ENCODE peak calls at places on chromosomes 3 and 15, in six cellular contexts. One of them, this sample, is unnamed.

GRCh38 chr3:82163907-82164520 is 402.6 kb upstream of the GBE1 start:
- DNase-seq in sigmoid colon: no peak
- DNase-seq in HFFc6: peak; percentile 11
- DNase-seq in A673: peak; percentile 42
- DNase-seq in AG09309: no peak
- DNase-seq in left cardiac atrium: no peak
- DNase-seq in this sample: no peak

GRCh38 chr3:114171677-114172076 is 7.2 kb downstream of the DRD3 start:
- DNase-seq in sigmoid colon: no peak
- DNase-seq in HFFc6: no peak
- DNase-seq in A673: no peak
- DNase-seq in AG09309: no peak
- DNase-seq in left cardiac atrium: no peak
- DNase-seq in this sample: no peak

GRCh38 chr3:42276419-42277132 is 10.6 kb upstream of the CCK start:
- DNase-seq in sigmoid colon: no peak
- DNase-seq in HFFc6: no peak
- DNase-seq in A673: no peak
- DNase-seq in AG09309: no peak
- DNase-seq in left cardiac atrium: no peak
- DNase-seq in this sample: no peak

GRCh38 chr3:178709047-178709446 is 172.8 kb downstream of the KCNMB2 start:
- DNase-seq in sigmoid colon: no peak
- DNase-seq in HFFc6: no peak
- DNase-seq in A673: no peak
- DNase-seq in AG09309: no peak
- DNase-seq in left cardiac atrium: no peak
- DNase-seq in this sample: no peak

GRCh38 chr15:87762110-87762509 is 494.4 kb downstream of the NTRK3 start:
- DNase-seq in sigmoid colon: no peak
- DNase-seq in HFFc6: no peak
- DNase-seq in A673: no peak
- DNase-seq in AG09309: no peak
- DNase-seq in left cardiac atrium: no peak
- DNase-seq in this sample: no peak

GRCh38 chr3:178455966-178456365 is 80.3 kb upstream of the KCNMB2 start:
- DNase-seq in sigmoid colon: no peak
- DNase-seq in HFFc6: no peak
- DNase-seq in A673: peak; percentile 59
- DNase-seq in AG09309: no peak
- DNase-seq in left cardiac atrium: no peak
- DNase-seq in this sample: no peak

GRCh38 chr3:123559040-123559861 is 25.6 kb downstream of the HACD2 start:
- DNase-seq in sigmoid colon: no peak
- DNase-seq in HFFc6: peak; percentile 41
- DNase-seq in A673: peak; percentile 67
- DNase-seq in AG09309: no peak
- DNase-seq in left cardiac atrium: no peak
- DNase-seq in this sample: peak; percentile 31

GRCh38 chr3:23648965-23649328 is 156.8 kb upstream of the UBE2E1 start:
- DNase-seq in sigmoid colon: no peak
- DNase-seq in HFFc6: no peak
- DNase-seq in A673: no peak
- DNase-seq in AG09309: no peak
- DNase-seq in left cardiac atrium: no peak
- DNase-seq in this sample: no peak

GRCh38 chr3:11555211-11555782 is 88.4 kb downstream of the VGLL4 start:
- DNase-seq in sigmoid colon: no peak
- DNase-seq in HFFc6: no peak
- DNase-seq in A673: no peak
- DNase-seq in AG09309: no peak
- DNase-seq in left cardiac atrium: no peak
- DNase-seq in this sample: no peak

GRCh38 chr15:64452988-64453688 is 7.2 kb upstream of the ZNF609 start:
- DNase-seq in sigmoid colon: peak; percentile 83
- DNase-seq in HFFc6: no peak
- DNase-seq in A673: no peak
- DNase-seq in AG09309: no peak
- DNase-seq in left cardiac atrium: peak; percentile 30
- DNase-seq in this sample: no peak

GRCh38 chr3:23203651-23204111 is 554 bp downstream of the UBE2E2 start:
- DNase-seq in sigmoid colon: peak; percentile 66
- DNase-seq in HFFc6: no peak
- DNase-seq in A673: peak; percentile 6
- DNase-seq in AG09309: no peak
- DNase-seq in left cardiac atrium: peak; percentile 43
- DNase-seq in this sample: no peak

GRCh38 chr15:63783441-63783840 is 50.3 kb downstream of the HERC1 start:
- DNase-seq in sigmoid colon: no peak
- DNase-seq in HFFc6: no peak
- DNase-seq in A673: no peak
- DNase-seq in AG09309: no peak
- DNase-seq in left cardiac atrium: no peak
- DNase-seq in this sample: no peak

GRCh38 chr3:111963424-111963823 is 15.4 kb upstream of the ABHD10 start:
- DNase-seq in sigmoid colon: no peak
- DNase-seq in HFFc6: peak; percentile 82
- DNase-seq in A673: no peak
- DNase-seq in AG09309: peak; percentile 52
- DNase-seq in left cardiac atrium: no peak
- DNase-seq in this sample: no peak

GRCh38 chr15:35254052-35254451 is 169.0 kb upstream of the NANOGP8 start:
- DNase-seq in sigmoid colon: no peak
- DNase-seq in HFFc6: no peak
- DNase-seq in A673: no peak
- DNase-seq in AG09309: no peak
- DNase-seq in left cardiac atrium: no peak
- DNase-seq in this sample: no peak

GRCh38 chr15:85618956-85619491 is 175.7 kb downstream of the KLHL25 start:
- DNase-seq in sigmoid colon: peak; percentile 92
- DNase-seq in HFFc6: peak; percentile 88
- DNase-seq in A673: peak; percentile 77
- DNase-seq in AG09309: peak; percentile 86
- DNase-seq in left cardiac atrium: peak; percentile 79
- DNase-seq in this sample: no peak

GRCh38 chr15:34217587-34218225 is 7.1 kb upstream of the EMC4 start:
- DNase-seq in sigmoid colon: no peak
- DNase-seq in HFFc6: peak; percentile 82
- DNase-seq in A673: peak; percentile 21
- DNase-seq in AG09309: peak; percentile 40
- DNase-seq in left cardiac atrium: no peak
- DNase-seq in this sample: no peak

GRCh38 chr3:170002829-170003228 is 35.0 kb upstream of the GPR160 start:
- DNase-seq in sigmoid colon: no peak
- DNase-seq in HFFc6: no peak
- DNase-seq in A673: no peak
- DNase-seq in AG09309: no peak
- DNase-seq in left cardiac atrium: no peak
- DNase-seq in this sample: no peak

GRCh38 chr15:71386448-71387236 is 271.4 kb downstream of the THSD4 start:
- DNase-seq in sigmoid colon: no peak
- DNase-seq in HFFc6: no peak
- DNase-seq in A673: peak; percentile 42
- DNase-seq in AG09309: no peak
- DNase-seq in left cardiac atrium: no peak
- DNase-seq in this sample: no peak

GRCh38 chr3:132912416-132912753 is 125.8 kb upstream of the TMEM108 start:
- DNase-seq in sigmoid colon: no peak
- DNase-seq in HFFc6: no peak
- DNase-seq in A673: no peak
- DNase-seq in AG09309: no peak
- DNase-seq in left cardiac atrium: no peak
- DNase-seq in this sample: no peak

GRCh38 chr15:52257734-52258062 is 37.9 kb downstream of the MYO5C start:
- DNase-seq in sigmoid colon: no peak
- DNase-seq in HFFc6: no peak
- DNase-seq in A673: peak; percentile 72
- DNase-seq in AG09309: no peak
- DNase-seq in left cardiac atrium: no peak
- DNase-seq in this sample: peak; percentile 70

GRCh38 chr15:92011611-92012367 is 158.3 kb downstream of the SLCO3A1 start:
- DNase-seq in sigmoid colon: no peak
- DNase-seq in HFFc6: no peak
- DNase-seq in A673: no peak
- DNase-seq in AG09309: no peak
- DNase-seq in left cardiac atrium: peak; percentile 59
- DNase-seq in this sample: no peak

GRCh38 chr3:154970796-154971195 is 109.3 kb upstream of the MME start:
- DNase-seq in sigmoid colon: no peak
- DNase-seq in HFFc6: peak; percentile 81
- DNase-seq in A673: no peak
- DNase-seq in AG09309: peak; percentile 96
- DNase-seq in left cardiac atrium: no peak
- DNase-seq in this sample: no peak

GRCh38 chr3:49422379-49423248 is at the start of gene AMT:
- DNase-seq in sigmoid colon: no peak
- DNase-seq in HFFc6: no peak
- DNase-seq in A673: no peak
- DNase-seq in AG09309: no peak
- DNase-seq in left cardiac atrium: peak; percentile 55
- DNase-seq in this sample: no peak

GRCh38 chr3:14125193-14126016 is 553 bp downstream of the TMEM43 start:
- DNase-seq in sigmoid colon: peak; percentile 88
- DNase-seq in HFFc6: peak; percentile 95
- DNase-seq in A673: peak; percentile 86
- DNase-seq in AG09309: peak; percentile 86
- DNase-seq in left cardiac atrium: peak; percentile 81
- DNase-seq in this sample: no peak

GRCh38 chr3:111862415-111862814 is 3.4 kb downstream of the PHLDB2 start:
- DNase-seq in sigmoid colon: no peak
- DNase-seq in HFFc6: no peak
- DNase-seq in A673: peak; percentile 65
- DNase-seq in AG09309: no peak
- DNase-seq in left cardiac atrium: no peak
- DNase-seq in this sample: no peak

GRCh38 chr15:57527382-57528091 is 64.2 kb upstream of the MYZAP start:
- DNase-seq in sigmoid colon: peak; percentile 71
- DNase-seq in HFFc6: peak; percentile 78
- DNase-seq in A673: peak; percentile 98
- DNase-seq in AG09309: peak; percentile 78
- DNase-seq in left cardiac atrium: peak; percentile 54
- DNase-seq in this sample: no peak

GRCh38 chr3:64730651-64731050 is 42.9 kb upstream of the ADAMTS9 start:
- DNase-seq in sigmoid colon: no peak
- DNase-seq in HFFc6: no peak
- DNase-seq in A673: no peak
- DNase-seq in AG09309: no peak
- DNase-seq in left cardiac atrium: no peak
- DNase-seq in this sample: no peak

GRCh38 chr3:69838217-69838616 is 99.0 kb downstream of the MITF start:
- DNase-seq in sigmoid colon: no peak
- DNase-seq in HFFc6: peak; percentile 94
- DNase-seq in A673: no peak
- DNase-seq in AG09309: peak; percentile 85
- DNase-seq in left cardiac atrium: no peak
- DNase-seq in this sample: no peak